ENCODE peak calls at places on chromosomes 11 and 22, in ten cellular contexts. T is nephron progenitor cell; V is Peyer's patch; S is Caki2; M is HT1080; N is cardiac fibroblast; H is hepatic stellate cell; P is kidney epithelial cell; X is tibial artery; W is CD4-positive, alpha-beta memory T cell. L is an unnamed sample.

GRCh38 chr22:20550851-20551744 is 43.7 kb downstream of the MED15 start:
- DNase-seq in S (no peak), V (no peak), T (no peak), N (peak; percentile 82), M (no peak), H (peak; percentile 88), W (peak; percentile 62), X (peak; percentile 85), P (no peak), L (no peak)

GRCh38 chr11:117913736-117914397 is 15.3 kb downstream of the TMPRSS13 start:
- DNase-seq in H (no peak), X (peak; percentile 33), T (no peak), P (no peak), M (no peak), W (no peak), S (no peak), N (no peak), V (no peak), L (no peak)

GRCh38 chr22:47200273-47201051 is 438.0 kb downstream of the TBC1D22A start:
- DNase-seq in X (no peak), N (no peak), P (no peak), V (no peak), H (no peak), S (no peak), T (no peak), M (no peak), W (no peak), L (peak; percentile 80)

GRCh38 chr11:67276821-67277230 is 10.6 kb downstream of the GRK2 start:
- DNase-seq in S (no peak), V (peak; percentile 65), T (peak; percentile 38), W (no peak), P (no peak), M (peak; percentile 53), X (peak; percentile 70), H (peak; percentile 56), N (peak; percentile 41), L (no peak)

GRCh38 chr22:24737582-24737981 is 36.9 kb downstream of the PIWIL3 start:
- DNase-seq in S (no peak), W (no peak), M (no peak), N (no peak), T (no peak), H (no peak), P (no peak), X (no peak), V (no peak), L (no peak)

GRCh38 chr11:22466809-22467208 is 128.6 kb downstream of the SLC17A6 start:
- DNase-seq in T (no peak), M (peak; percentile 79), S (no peak), X (no peak), W (no peak), N (peak; percentile 86), P (peak; percentile 56), V (no peak), H (no peak), L (no peak)

GRCh38 chr11:123430736-123431356 is 777 bp downstream of the GRAMD1B start:
- DNase-seq in H (peak; percentile 51), W (peak; percentile 65), V (peak; percentile 79), S (no peak), X (peak; percentile 80), N (peak; percentile 53), T (peak; percentile 60), M (peak; percentile 75), P (no peak), L (peak; percentile 91)

GRCh38 chr11:128501576-128502549 is 85.5 kb downstream of the ETS1 start:
- DNase-seq in T (no peak), V (no peak), N (peak; percentile 95), M (peak; percentile 74), W (no peak), P (no peak), H (no peak), X (no peak), S (no peak), L (no peak)

GRCh38 chr11:79472736-79473536 is 32.1 kb upstream of the TENM4 start:
- DNase-seq in V (no peak), T (no peak), X (no peak), P (no peak), H (no peak), M (no peak), N (no peak), S (no peak), W (no peak), L (no peak)

GRCh38 chr11:38005597-38005996 is 1407.6 kb upstream of the RAG2 start:
- DNase-seq in X (no peak), M (no peak), S (no peak), T (no peak), W (no peak), P (no peak), H (no peak), N (peak; percentile 81), V (no peak), L (no peak)

GRCh38 chr11:59358020-59358419 is 675 bp upstream of the OR5AN1 start:
- DNase-seq in W (no peak), M (no peak), N (no peak), S (no peak), H (no peak), T (no peak), X (no peak), P (no peak), V (no peak), L (no peak)

GRCh38 chr11:71193431-71193830 is 58.9 kb downstream of the SHANK2 start:
- DNase-seq in W (no peak), M (no peak), T (no peak), N (no peak), V (peak; percentile 25), S (no peak), P (no peak), H (no peak), X (no peak), L (no peak)

GRCh38 chr11:68803766-68804165 is 38.0 kb downstream of the CPT1A start:
- DNase-seq in N (no peak), T (no peak), S (no peak), P (no peak), H (no peak), V (no peak), X (no peak), M (no peak), W (no peak), L (no peak)

GRCh38 chr11:64385953-64386704 is 27.2 kb downstream of the RPS6KA4 start:
- DNase-seq in S (no peak), M (peak; percentile 79), N (peak; percentile 62), X (no peak), P (peak; percentile 52), T (no peak), H (no peak), W (peak; percentile 42), V (no peak), L (no peak)

GRCh38 chr11:128622137-128622523 is 34.8 kb upstream of the ETS1 start:
- DNase-seq in V (no peak), W (no peak), X (no peak), N (no peak), S (no peak), H (no peak), P (no peak), T (no peak), M (no peak), L (no peak)

GRCh38 chr11:2213384-2213842 is 41.8 kb upstream of the TH start:
- DNase-seq in T (no peak), V (peak; percentile 59), N (no peak), X (no peak), S (no peak), W (no peak), P (no peak), H (no peak), M (no peak), L (no peak)

GRCh38 chr11:346529-346928 is 22.8 kb upstream of the B4GALNT4 start:
- DNase-seq in V (no peak), W (no peak), N (no peak), T (no peak), S (no peak), M (no peak), X (no peak), P (no peak), H (no peak), L (no peak)

GRCh38 chr22:44162960-44163359 is 17.8 kb upstream of the PARVG start:
- DNase-seq in N (no peak), T (no peak), S (no peak), W (no peak), P (no peak), M (no peak), H (no peak), V (no peak), X (no peak), L (no peak)

GRCh38 chr11:60251485-60252207 is 8.7 kb upstream of the MS4A4E start:
- DNase-seq in W (no peak), M (peak; percentile 46), X (no peak), N (peak; percentile 33), H (no peak), S (no peak), P (no peak), T (peak; percentile 39), V (no peak), L (no peak)

GRCh38 chr22:47130883-47131610 is 368.6 kb downstream of the TBC1D22A start:
- DNase-seq in N (no peak), T (no peak), P (no peak), H (no peak), M (no peak), V (peak; percentile 34), S (no peak), W (no peak), X (no peak), L (no peak)